ENCODE peak calls at places on chromosome 11, in seven cellular contexts. Q, F, L, H, P, D and W are unnamed samples.

GRCh38 chr11:57339305-57339704 is 1.2 kb downstream of the P2RX3 start:
- DNase-seq in F (no peak), L (no peak), P (no peak), D (no peak), H (no peak), Q (no peak), W (no peak)

GRCh38 chr11:111602865-111603632 is 800 bp downstream of the SIK2 start:
- DNase-seq in H (no peak), D (no peak), L (no peak), P (peak; percentile 25), Q (peak; percentile 39), F (peak; percentile 41), W (no peak)

GRCh38 chr11:33000181-33000580 is 15.5 kb upstream of the DEPDC7 start:
- DNase-seq in F (no peak), L (peak; percentile 67), D (no peak), Q (no peak), P (no peak), H (no peak), W (peak; percentile 32)

GRCh38 chr11:67285541-67286498 is 3.3 kb upstream of the ANKRD13D start:
- DNase-seq in F (no peak), Q (no peak), L (no peak), P (no peak), D (no peak), H (no peak), W (no peak)

GRCh38 chr11:118194835-118195627 is 18.6 kb upstream of the SCN2B start:
- DNase-seq in Q (no peak), H (no peak), P (no peak), L (peak; percentile 27), F (peak; percentile 87), D (no peak), W (peak; percentile 16)

GRCh38 chr11:105144887-105145286 is 5.3 kb upstream of the CARD18 start:
- DNase-seq in L (peak; percentile 31), D (no peak), P (no peak), F (no peak), Q (no peak), H (no peak), W (peak; percentile 50)

GRCh38 chr11:124898711-124899110 is 1.0 kb upstream of the ROBO4 start:
- DNase-seq in H (no peak), L (no peak), Q (no peak), D (no peak), F (peak; percentile 73), P (no peak), W (no peak)

GRCh38 chr11:86089659-86090058 is 20.8 kb upstream of the PICALM start:
- DNase-seq in Q (no peak), D (no peak), P (no peak), L (peak; percentile 80), H (no peak), F (no peak), W (no peak)

GRCh38 chr11:8283510-8284272 is 20.0 kb upstream of the LMO1 start:
- DNase-seq in H (no peak), F (no peak), P (no peak), Q (peak; percentile 13), L (no peak), D (no peak), W (no peak)

GRCh38 chr11:122652495-122652894 is 3.0 kb upstream of the UBASH3B start:
- DNase-seq in F (no peak), H (no peak), L (no peak), P (no peak), Q (no peak), D (no peak), W (no peak)

GRCh38 chr11:73988227-73988626 is 5.6 kb upstream of the UCP2 start:
- DNase-seq in P (no peak), L (no peak), Q (no peak), D (no peak), F (no peak), H (no peak), W (no peak)

GRCh38 chr11:39724404-39724803 is 1735.0 kb downstream of the LRRC4C start:
- DNase-seq in D (no peak), Q (no peak), P (no peak), L (no peak), F (no peak), H (no peak), W (no peak)

GRCh38 chr11:100789500-100789899 is 102.4 kb downstream of the ARHGAP42 start:
- DNase-seq in P (no peak), F (peak; percentile 46), L (no peak), D (no peak), H (no peak), Q (no peak), W (no peak)